ENCODE peak calls at places on chromosomes 6 and 20, in five cellular contexts. W is neuronal stem cell, N is pancreas, B is mammary epithelial cell, A is sigmoid colon. X is an unnamed sample. For H3K4me1 and H3K36me3, the result is how much of the 10 kb centered on the place peaks cover.

GRCh38 chr6:99185525-99185924 is 163.9 kb downstream of the FAXC start:
- DNase-seq in N (no peak), W (no peak), B (no peak), A (no peak), X (no peak)

GRCh38 chr6:55445648-55446204 is 118.5 kb downstream of the GFRAL start:
- DNase-seq in B (peak), W (peak), N (no peak), A (no peak), X (peak)

GRCh38 chr6:37936909-37937308 is 117.4 kb downstream of the ZFAND3 start:
- DNase-seq in B (no peak), N (no peak), W (no peak), A (no peak), X (no peak)

GRCh38 chr6:168581236-168581635 is 140.3 kb downstream of the SMOC2 start:
- DNase-seq in B (no peak), A (peak), N (no peak), W (no peak), X (no peak)

GRCh38 chr20:17680128-17680835 is 1.8 kb downstream of the RRBP1 start:
- DNase-seq in W (peak), B (peak), N (peak), A (peak), X (peak)

GRCh38 chr6:48087448-48087847 is 23.5 kb downstream of the PTCHD4 start:
- DNase-seq in B (no peak), W (no peak), N (no peak), A (no peak), X (no peak)

GRCh38 chr6:100464910-100465700 is at the start of gene SIM1:
- DNase-seq in B (peak), N (peak), W (peak), A (no peak), X (no peak)

GRCh38 chr6:111190637-111191036 is 103.3 kb downstream of the SLC16A10 start:
- DNase-seq in A (no peak), N (no peak), W (no peak), B (no peak), X (no peak)

GRCh38 chr6:72522735-72523141 is 99.1 kb upstream of the KCNQ5 start:
- DNase-seq in W (no peak), A (no peak), N (no peak), B (peak), X (peak)

GRCh38 chr6:100283288-100283687 is 181.4 kb downstream of the SIM1 start:
- DNase-seq in B (peak), W (no peak), A (no peak), N (no peak), X (no peak)

GRCh38 chr20:31260326-31260932 is 3.0 kb downstream of the DEFB115 start:
- DNase-seq in W (no peak), B (peak), A (no peak), N (no peak), X (peak)

GRCh38 chr20:50580016-50580747 is 70.0 kb downstream of the PTPN1 start:
- DNase-seq in A (peak), N (peak), W (peak), B (no peak), X (peak)

GRCh38 chr6:22657341-22657985 is 88.1 kb downstream of the HDGFL1 start:
- DNase-seq in A (no peak), N (no peak), W (no peak), B (peak), X (peak)

GRCh38 chr20:5825136-5825719 is 75.0 kb downstream of the SHLD1 start:
- DNase-seq in A (no peak), N (no peak), W (no peak), B (no peak), X (no peak)

GRCh38 chr6:6661684-6662083 is 73.2 kb downstream of the LY86 start:
- DNase-seq in A (peak), W (no peak), N (no peak), B (peak), X (no peak)

GRCh38 chr6:168116446-168116974 is 37.5 kb upstream of the FRMD1 start:
- DNase-seq in W (no peak), N (peak), A (peak), B (no peak), X (no peak)

GRCh38 chr20:59300341-59301081 is at the start of gene EDN3:
- DNase-seq in A (no peak), B (peak), W (no peak), N (no peak), X (no peak)

GRCh38 chr20:32457476-32457986 is 99.4 kb downstream of the ASXL1 start:
- DNase-seq in W (peak), B (peak), N (peak), A (peak), X (peak)

GRCh38 chr6:36752187-36752885 is 54.7 kb downstream of the RAB44 start:
- DNase-seq in B (no peak), A (no peak), N (no peak), W (no peak), X (no peak)

GRCh38 chr6:96194675-96195074 is 178.9 kb downstream of the FUT9 start:
- DNase-seq in W (no peak), N (no peak), A (no peak), B (no peak), X (no peak)

GRCh38 chr6:104704191-104704590 is 155.5 kb downstream of the HACE1 start:
- DNase-seq in N (no peak), A (no peak), B (no peak), W (no peak), X (no peak)

GRCh38 chr6:40889137-40889832 is 149.7 kb downstream of the UNC5CL start:
- DNase-seq in A (no peak), N (no peak), W (no peak), B (no peak), X (no peak)

GRCh38 chr6:40893021-40893420 is 146.0 kb downstream of the UNC5CL start:
- DNase-seq in N (no peak), A (no peak), W (no peak), B (no peak), X (no peak)

GRCh38 chr6:40891686-40892085 is 147.3 kb downstream of the UNC5CL start:
- DNase-seq in N (no peak), A (no peak), B (no peak), W (no peak), X (no peak)

GRCh38 chr6:40891131-40891530 is 147.9 kb downstream of the UNC5CL start:
- DNase-seq in A (no peak), N (no peak), B (no peak), W (no peak), X (no peak)

GRCh38 chr6:40892223-40892622 is 146.8 kb downstream of the UNC5CL start:
- DNase-seq in W (no peak), N (no peak), A (no peak), B (no peak), X (no peak)
- H3K4me1 ChIP-seq in W (under half), N (under half), A (under half), B (under half), X (under half)

GRCh38 chr6:115971785-115972184 is 88.9 kb downstream of the FRK start:
- DNase-seq in W (no peak), A (no peak), N (no peak), B (no peak), X (no peak)

GRCh38 chr6:115969930-115970273 is 90.8 kb downstream of the FRK start:
- DNase-seq in A (no peak), B (no peak), N (no peak), W (no peak), X (no peak)

GRCh38 chr6:115972679-115973078 is 88.0 kb downstream of the FRK start:
- DNase-seq in W (no peak), N (no peak), A (no peak), B (no peak), X (no peak)

DNA sequence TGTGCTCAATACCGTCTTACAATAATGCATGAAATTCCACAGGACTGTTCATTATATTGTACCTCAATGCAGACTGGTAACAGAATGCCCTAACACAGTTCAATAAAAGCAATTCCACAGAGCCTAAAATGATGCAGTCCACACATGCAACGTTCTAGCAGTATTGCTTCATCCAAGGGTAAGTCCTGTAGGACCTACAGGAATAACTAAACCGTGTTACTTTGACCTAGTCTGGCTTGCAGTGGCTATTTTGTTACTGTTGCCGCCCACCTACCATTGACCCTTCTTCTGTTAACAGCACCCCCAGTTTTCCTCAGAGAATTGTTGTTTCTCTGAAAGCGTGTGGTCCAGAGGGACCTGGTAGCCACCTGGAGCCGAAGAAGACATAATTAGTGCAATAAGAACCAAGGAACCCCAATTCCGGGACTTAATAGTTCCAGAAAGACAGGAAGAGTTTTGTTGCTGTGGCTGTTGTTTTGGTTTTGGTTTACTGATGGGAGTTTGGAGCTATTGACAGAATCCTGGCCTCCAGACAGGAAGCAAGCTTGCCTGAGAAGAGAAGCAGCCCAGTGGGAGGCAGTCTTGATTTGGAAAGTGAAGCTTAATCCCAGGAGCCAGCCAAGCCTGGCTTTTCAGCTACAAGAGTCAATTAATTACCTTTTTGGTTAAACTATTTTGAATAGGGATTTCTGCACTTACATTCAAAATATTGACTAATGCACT is 91.3 kb downstream of the FRK start:
- DNase-seq in W (peak), B (no peak), N (no peak), A (no peak), X (no peak)
- H3K4me3 ChIP-seq in W (no peak), B (no peak), N (no peak), A (no peak), X (no peak)

GRCh38 chr6:28277746-28278145 is 3.6 kb upstream of the PGBD1 start:
- DNase-seq in B (no peak), N (no peak), W (no peak), A (no peak), X (no peak)
- H3K36me3 ChIP-seq in B (under half), N (under half), W (under half), A (under half), X (under half)

GRCh38 chr6:46419576-46420002 is 71.7 kb downstream of the RCAN2 start:
- DNase-seq in B (peak), W (peak), A (peak), N (no peak), X (peak)

GRCh38 chr6:46421239-46421638 is 70.0 kb downstream of the RCAN2 start:
- DNase-seq in A (no peak), N (no peak), W (no peak), B (no peak), X (no peak)

GRCh38 chr6:46422619-46423018 is 68.6 kb downstream of the RCAN2 start:
- DNase-seq in B (no peak), A (no peak), N (no peak), W (no peak), X (no peak)

DNA sequence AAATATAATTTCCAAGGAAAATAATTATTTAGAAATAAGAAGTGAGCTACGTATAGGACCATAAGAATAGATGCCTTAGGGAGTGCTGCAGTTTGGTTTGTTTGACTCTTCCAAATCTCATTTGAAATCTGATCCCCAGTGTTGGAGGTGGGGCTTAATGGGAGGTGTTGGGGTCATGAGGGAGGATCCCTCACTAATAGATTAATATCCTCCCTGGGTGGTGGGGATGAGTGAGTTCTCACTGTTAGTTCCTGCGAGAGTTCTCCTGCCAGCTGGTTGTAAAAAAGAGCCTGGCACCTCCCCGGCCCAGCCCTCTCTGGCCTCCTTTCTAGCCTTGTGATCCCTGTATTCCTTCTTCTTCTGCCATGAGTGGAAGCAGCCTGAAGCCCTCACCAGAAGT is 69.3 kb downstream of the RCAN2 start:
- DNase-seq in N (no peak), A (no peak), W (no peak), B (no peak), X (no peak)
- H3K4me1 ChIP-seq in N (under half), A (under half), W (under half), B (under half), X (under half)

GRCh38 chr6:31081872-31082271 is 30.5 kb downstream of the C6orf15 start:
- DNase-seq in W (no peak), N (no peak), A (no peak), B (no peak), X (no peak)

GRCh38 chr6:31076611-31077010 is 35.8 kb downstream of the C6orf15 start:
- DNase-seq in A (no peak), N (no peak), W (no peak), B (no peak), X (no peak)

GRCh38 chr6:31075528-31075927 is 36.8 kb downstream of the C6orf15 start:
- DNase-seq in N (no peak), A (no peak), B (peak), W (no peak), X (no peak)

GRCh38 chr6:31083742-31084354 is 28.5 kb downstream of the C6orf15 start:
- DNase-seq in W (peak), B (no peak), A (no peak), N (no peak), X (peak)

DNA sequence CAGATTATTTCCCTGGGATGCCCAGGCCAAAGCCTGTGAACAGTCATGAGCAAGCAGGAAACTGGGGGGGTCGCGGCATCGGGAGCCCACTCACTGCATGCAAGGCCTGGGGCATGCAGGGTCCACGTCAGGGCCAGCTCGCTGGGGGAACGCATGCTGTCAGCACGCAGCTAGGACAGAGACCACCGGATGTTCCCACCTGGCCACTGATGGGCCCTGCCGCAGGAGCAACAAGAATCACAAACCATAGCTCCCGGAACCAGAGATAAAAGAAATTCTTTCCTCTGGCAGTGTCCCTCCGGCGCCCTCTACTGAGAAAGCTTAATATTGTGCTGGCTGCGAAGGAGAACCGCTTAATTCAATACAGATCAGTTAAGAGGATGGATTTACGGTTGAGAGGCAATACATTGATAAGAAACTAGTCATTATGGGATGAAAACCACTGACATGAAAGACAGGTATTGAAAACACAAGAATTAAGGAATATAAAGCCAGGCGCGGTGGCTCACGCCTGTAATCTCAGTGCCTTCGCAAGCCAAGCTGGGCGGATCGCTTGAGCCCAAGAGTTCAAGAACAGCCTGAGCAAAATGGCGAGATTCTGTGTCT is 32.6 kb downstream of the C6orf15 start:
- DNase-seq in W (peak), N (peak), B (peak), A (peak), X (peak)
- H3K4me3 ChIP-seq in W (no peak), N (no peak), B (no peak), A (no peak), X (no peak)

GRCh38 chr6:21386744-21387143 is 206.8 kb upstream of the SOX4 start:
- DNase-seq in W (no peak), B (no peak), A (no peak), N (no peak), X (no peak)

GRCh38 chr6:21383499-21384085 is 210.0 kb upstream of the SOX4 start:
- DNase-seq in N (no peak), W (no peak), B (no peak), A (no peak), X (no peak)

GRCh38 chr6:21382821-21383455 is 210.6 kb upstream of the SOX4 start:
- DNase-seq in N (no peak), W (no peak), A (no peak), B (no peak), X (no peak)

GRCh38 chr6:21381336-21381963 is 212.1 kb upstream of the SOX4 start:
- DNase-seq in A (no peak), W (no peak), N (no peak), B (no peak), X (no peak)

DNA sequence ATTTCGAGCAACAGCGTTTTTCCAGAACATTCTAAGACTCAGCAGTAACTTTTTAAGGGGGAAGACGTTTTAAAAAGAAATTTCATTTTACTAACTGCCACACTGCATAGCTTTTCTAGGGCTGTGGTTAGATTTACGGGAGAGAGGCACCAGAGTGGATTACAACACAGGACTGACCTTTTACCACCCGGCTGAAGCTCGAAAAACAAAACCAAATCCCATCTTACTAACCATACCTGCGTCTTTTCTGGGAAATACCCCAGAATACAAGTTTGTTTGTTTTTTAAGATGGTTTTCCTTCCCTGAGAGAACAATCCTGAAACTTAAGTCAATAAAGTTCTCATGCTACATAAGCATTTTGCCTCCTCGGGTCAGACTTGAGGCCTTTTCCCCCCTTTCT is 209.3 kb upstream of the SOX4 start:
- DNase-seq in A (no peak), W (no peak), B (no peak), N (no peak), X (no peak)
- H3K36me3 ChIP-seq in A (under half), W (under half), B (under half), N (under half), X (under half)

DNA sequence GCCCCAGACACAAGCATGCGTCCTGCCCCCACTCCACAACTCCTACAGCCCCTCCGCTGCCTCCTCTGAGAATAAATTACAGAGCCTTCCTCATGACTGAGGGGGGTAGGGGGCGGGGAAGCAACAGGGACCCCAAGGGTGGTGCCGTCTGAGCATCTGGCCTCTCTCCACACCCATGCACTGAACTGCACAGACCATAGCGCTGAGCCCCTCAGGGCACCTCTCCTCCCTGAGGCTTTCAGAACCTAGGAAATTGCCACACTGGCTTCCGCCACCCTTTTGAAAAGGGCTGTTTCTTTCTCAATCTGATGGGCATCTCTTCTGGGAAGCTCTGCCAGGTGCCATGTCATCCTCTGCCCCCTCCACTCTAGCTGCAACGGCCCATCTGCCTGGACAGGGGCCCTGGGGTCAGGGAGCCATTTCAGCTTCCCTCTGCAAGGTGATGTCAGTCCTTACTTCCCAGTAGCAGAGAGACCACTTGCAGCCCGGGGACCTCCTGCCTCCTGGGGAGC is 2.5 kb downstream of the CST7 start:
- DNase-seq in N (no peak), A (peak), B (no peak), W (no peak), X (no peak)
- H3K4me1 ChIP-seq in N (under half), A (under half), B (under half), W (under half), X (under half)

DNA sequence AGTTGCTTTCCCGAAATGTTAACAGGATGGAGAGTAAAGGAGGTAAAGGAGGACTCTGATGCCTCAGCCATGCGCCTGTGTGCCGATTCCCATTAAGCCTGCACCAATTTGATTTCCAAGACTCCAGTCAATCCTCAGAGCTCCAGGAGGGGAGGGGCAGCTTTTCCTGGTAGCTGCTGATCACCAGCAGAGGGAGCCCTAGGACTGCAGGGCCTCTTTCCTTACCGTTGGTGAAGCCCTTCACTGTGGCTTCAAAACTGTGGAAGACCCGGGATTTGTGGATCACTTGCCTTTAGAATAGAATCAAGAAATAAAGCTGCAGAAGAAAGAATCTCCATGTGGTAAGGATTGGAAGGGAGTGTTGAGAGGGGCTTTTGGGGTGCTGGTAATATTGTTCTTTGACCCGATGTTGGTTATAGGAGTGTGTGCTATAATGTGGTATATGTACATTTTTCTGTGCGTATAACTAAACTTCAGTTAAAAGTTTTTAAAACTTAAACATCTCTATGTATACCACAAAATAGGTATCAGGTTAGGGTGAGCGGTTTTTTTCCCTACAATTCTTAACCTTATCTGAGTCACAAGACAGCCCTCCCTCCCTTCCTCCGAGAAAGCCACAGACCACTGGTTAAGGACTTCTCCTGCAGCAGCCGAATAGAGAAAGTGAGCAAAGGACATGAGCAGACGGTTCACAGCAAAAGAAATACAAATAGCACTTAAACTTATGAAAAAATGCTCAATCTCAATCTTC is 6.9 kb upstream of the OSER1 start:
- DNase-seq in A (no peak), W (peak), N (peak), B (peak), X (peak)
- H3K4me3 ChIP-seq in A (no peak), W (no peak), N (no peak), B (no peak), X (no peak)

X was measured in HAP-1.